ENCODE peak calls at places on chromosomes 7 and 10, in four cellular contexts. B is COR-L47, M is HEK293T, A is NCI-H1436. P is an unnamed sample.

GRCh38 chr7:22219036-22219435 is 137.9 kb downstream of the RAPGEF5 start:
- DNase-seq in M (no peak), A (no peak), B (no peak), P (no peak)

GRCh38 chr7:125253454-125254182 is 324.0 kb upstream of the POT1 start:
- DNase-seq in M (no peak), A (no peak), B (no peak), P (no peak)

GRCh38 chr10:36534471-36535002 is 590.9 kb upstream of the ANKRD30A start:
- DNase-seq in B (no peak), M (no peak), A (no peak), P (no peak)

GRCh38 chr10:106185991-106186390 is 978.5 kb downstream of the SORCS1 start:
- DNase-seq in B (no peak), M (no peak), A (no peak), P (no peak)

GRCh38 chr10:110932505-110933180 is 13.2 kb downstream of the SHOC2 start:
- DNase-seq in A (no peak), B (no peak), M (no peak), P (no peak)

GRCh38 chr7:12712236-12712635 is 24.8 kb downstream of the ARL4A start:
- DNase-seq in B (no peak), M (no peak), A (peak), P (no peak)

GRCh38 chr10:29243750-29244149 is 45.1 kb upstream of the LYZL1 start:
- DNase-seq in B (no peak), A (no peak), M (no peak), P (no peak)

GRCh38 chr7:106484562-106484961 is 176.4 kb downstream of the CCDC71L start:
- DNase-seq in A (no peak), B (no peak), M (no peak), P (no peak)

GRCh38 chr7:146002431-146003078 is 114.0 kb upstream of the CNTNAP2 start:
- DNase-seq in B (no peak), A (no peak), M (no peak), P (no peak)

GRCh38 chr7:10429516-10429915 is 544.2 kb upstream of the PHF14 start:
- DNase-seq in A (no peak), B (no peak), M (no peak), P (no peak)

GRCh38 chr7:123351027-123351426 is 151.3 kb upstream of the SLC13A1 start:
- DNase-seq in B (no peak), A (no peak), M (no peak), P (no peak)

GRCh38 chr10:73647211-73647874 is 6.1 kb upstream of the MYOZ1 start:
- DNase-seq in B (peak), A (peak), M (peak), P (no peak)

GRCh38 chr10:125120046-125120710 is 40.2 kb downstream of the CTBP2 start:
- DNase-seq in B (no peak), M (no peak), A (no peak), P (no peak)

GRCh38 chr10:103678104-103678526 is 177.3 kb downstream of the SH3PXD2A start:
- DNase-seq in M (no peak), B (no peak), A (peak), P (no peak)

GRCh38 chr7:96188623-96188991 is 133.3 kb downstream of the SLC25A13 start:
- DNase-seq in B (no peak), M (no peak), A (no peak), P (no peak)

GRCh38 chr7:31958216-31958615 is 112.0 kb downstream of the PDE1C start:
- DNase-seq in A (no peak), M (no peak), B (no peak), P (no peak)

GRCh38 chr7:42262907-42263466 is 26.0 kb upstream of the GLI3 start:
- DNase-seq in B (no peak), A (no peak), M (no peak), P (no peak)